ENCODE peak calls at places on chromosomes 4 and X, in nine cellular contexts. One of them, this sample, is unnamed.
A peak's percentile ranks its signal among the peaks of the same experiment; 100 is the strongest.

GRCh38 chr4:184417802-184418511 is 56.4 kb downstream of the IRF2 start:
- DNase-seq in stimulated activated CD8-positive, alpha-beta memory T cell treated with anti-CD3 and anti-CD28 coated beads, Interleukin-7, amount 100 ng/mL, for 24 hours: no peak
- DNase-seq in AG10803: peak; percentile 75
- DNase-seq in CD8-positive, alpha-beta memory T cell: no peak
- DNase-seq in H9: no peak
- DNase-seq in AG09309: peak; percentile 66
- DNase-seq in AG04450: peak; percentile 43
- DNase-seq in PC-9: peak; percentile 63
- DNase-seq in effector memory CD4-positive, alpha-beta T cell: no peak
- DNase-seq in this sample: peak; percentile 7

GRCh38 chr4:155960522-155960921 is 6.9 kb upstream of the CTSO start:
- DNase-seq in PC-9: no peak
- DNase-seq in effector memory CD4-positive, alpha-beta T cell: no peak
- DNase-seq in AG10803: peak; percentile 79
- DNase-seq in AG09309: no peak
- DNase-seq in H9: no peak
- DNase-seq in stimulated activated CD8-positive, alpha-beta memory T cell treated with anti-CD3 and anti-CD28 coated beads, Interleukin-7, amount 100 ng/mL, for 24 hours: no peak
- DNase-seq in CD8-positive, alpha-beta memory T cell: no peak
- DNase-seq in AG04450: no peak
- DNase-seq in this sample: no peak

GRCh38 chrX:20418379-20418778 is 151.7 kb upstream of the RPS6KA3 start:
- DNase-seq in PC-9: no peak
- DNase-seq in effector memory CD4-positive, alpha-beta T cell: no peak
- DNase-seq in AG09309: no peak
- DNase-seq in CD8-positive, alpha-beta memory T cell: no peak
- DNase-seq in H9: no peak
- DNase-seq in AG10803: no peak
- DNase-seq in AG04450: no peak
- DNase-seq in stimulated activated CD8-positive, alpha-beta memory T cell treated with anti-CD3 and anti-CD28 coated beads, Interleukin-7, amount 100 ng/mL, for 24 hours: no peak
- DNase-seq in this sample: no peak

GRCh38 chr4:7765676-7766075 is 174.0 kb downstream of the AFAP1 start:
- DNase-seq in AG04450: no peak
- DNase-seq in H9: no peak
- DNase-seq in stimulated activated CD8-positive, alpha-beta memory T cell treated with anti-CD3 and anti-CD28 coated beads, Interleukin-7, amount 100 ng/mL, for 24 hours: no peak
- DNase-seq in effector memory CD4-positive, alpha-beta T cell: no peak
- DNase-seq in AG10803: no peak
- DNase-seq in PC-9: no peak
- DNase-seq in CD8-positive, alpha-beta memory T cell: no peak
- DNase-seq in AG09309: no peak
- DNase-seq in this sample: no peak

GRCh38 chr4:127783026-127783769 is 1.1 kb downstream of the HSPA4L start:
- DNase-seq in effector memory CD4-positive, alpha-beta T cell: no peak
- DNase-seq in AG04450: no peak
- DNase-seq in PC-9: peak; percentile 82
- DNase-seq in AG09309: no peak
- DNase-seq in AG10803: peak; percentile 49
- DNase-seq in H9: peak; percentile 64
- DNase-seq in stimulated activated CD8-positive, alpha-beta memory T cell treated with anti-CD3 and anti-CD28 coated beads, Interleukin-7, amount 100 ng/mL, for 24 hours: no peak
- DNase-seq in CD8-positive, alpha-beta memory T cell: no peak
- DNase-seq in this sample: no peak

GRCh38 chrX:97563531-97564133 is 679.9 kb downstream of the RPA4 start:
- DNase-seq in PC-9: no peak
- DNase-seq in AG04450: peak; percentile 13
- DNase-seq in stimulated activated CD8-positive, alpha-beta memory T cell treated with anti-CD3 and anti-CD28 coated beads, Interleukin-7, amount 100 ng/mL, for 24 hours: no peak
- DNase-seq in AG09309: peak; percentile 18
- DNase-seq in H9: no peak
- DNase-seq in AG10803: peak; percentile 61
- DNase-seq in effector memory CD4-positive, alpha-beta T cell: no peak
- DNase-seq in CD8-positive, alpha-beta memory T cell: peak; percentile 55
- DNase-seq in this sample: no peak

GRCh38 chrX:79081895-79082512 is 62.5 kb upstream of the GPR174 start:
- DNase-seq in PC-9: no peak
- DNase-seq in AG10803: peak; percentile 14
- DNase-seq in AG09309: peak; percentile 1
- DNase-seq in H9: no peak
- DNase-seq in AG04450: no peak
- DNase-seq in effector memory CD4-positive, alpha-beta T cell: no peak
- DNase-seq in CD8-positive, alpha-beta memory T cell: peak; percentile 46
- DNase-seq in stimulated activated CD8-positive, alpha-beta memory T cell treated with anti-CD3 and anti-CD28 coated beads, Interleukin-7, amount 100 ng/mL, for 24 hours: no peak
- DNase-seq in this sample: no peak

GRCh38 chr4:113141901-113142346 is 92.5 kb downstream of the ANK2 start:
- DNase-seq in stimulated activated CD8-positive, alpha-beta memory T cell treated with anti-CD3 and anti-CD28 coated beads, Interleukin-7, amount 100 ng/mL, for 24 hours: no peak
- DNase-seq in AG10803: peak; percentile 78
- DNase-seq in AG09309: peak; percentile 18
- DNase-seq in H9: no peak
- DNase-seq in AG04450: no peak
- DNase-seq in CD8-positive, alpha-beta memory T cell: no peak
- DNase-seq in PC-9: peak; percentile 47
- DNase-seq in effector memory CD4-positive, alpha-beta T cell: no peak
- DNase-seq in this sample: peak; percentile 87

GRCh38 chrX:17634542-17635207 is 102.6 kb upstream of the SCML1 start:
- DNase-seq in AG10803: no peak
- DNase-seq in stimulated activated CD8-positive, alpha-beta memory T cell treated with anti-CD3 and anti-CD28 coated beads, Interleukin-7, amount 100 ng/mL, for 24 hours: no peak
- DNase-seq in AG09309: no peak
- DNase-seq in AG04450: no peak
- DNase-seq in CD8-positive, alpha-beta memory T cell: no peak
- DNase-seq in effector memory CD4-positive, alpha-beta T cell: no peak
- DNase-seq in H9: no peak
- DNase-seq in PC-9: no peak
- DNase-seq in this sample: no peak

GRCh38 chr4:69584135-69584534 is 55.3 kb downstream of the UGT2A2 start:
- DNase-seq in H9: no peak
- DNase-seq in PC-9: no peak
- DNase-seq in AG09309: no peak
- DNase-seq in CD8-positive, alpha-beta memory T cell: no peak
- DNase-seq in AG10803: no peak
- DNase-seq in effector memory CD4-positive, alpha-beta T cell: no peak
- DNase-seq in stimulated activated CD8-positive, alpha-beta memory T cell treated with anti-CD3 and anti-CD28 coated beads, Interleukin-7, amount 100 ng/mL, for 24 hours: no peak
- DNase-seq in AG04450: no peak
- DNase-seq in this sample: no peak